ENCODE peak calls at places on chromosomes 5 and 9, in six cellular contexts. F is left ventricle myocardium inferior, T is lower lobe of right lung, J is IMR-90, C is Caco-2, Y is GM23338. N is an unnamed sample.
A peak's percentile ranks its signal among the peaks of the same experiment; 100 is the strongest.

GRCh38 chr9:90961375-90961774 is 159.8 kb downstream of the SYK start:
- DNase-seq in F (no peak), T (peak; percentile 68), C (no peak), Y (no peak), J (peak; percentile 20), N (no peak)

GRCh38 chr5:83042507-83042906 is 34.7 kb downstream of the TMEM167A start:
- DNase-seq in C (no peak), J (no peak), F (no peak), T (no peak), Y (no peak), N (no peak)

GRCh38 chr9:107386396-107386795 is 103.2 kb downstream of the KLF4 start:
- DNase-seq in J (no peak), F (peak; percentile 40), T (no peak), C (no peak), Y (no peak), N (no peak)

GRCh38 chr9:76203373-76203772 is 190.9 kb downstream of the RFK start:
- DNase-seq in T (peak; percentile 61), Y (no peak), F (no peak), J (no peak), C (no peak), N (no peak)

GRCh38 chr5:138903113-138903789 is 28.1 kb upstream of the LRRTM2 start:
- DNase-seq in F (no peak), Y (no peak), C (no peak), T (no peak), J (peak; percentile 78), N (no peak)

GRCh38 chr9:78239506-78239905 is 3.6 kb downstream of the CEP78 start:
- DNase-seq in Y (peak; percentile 49), F (no peak), T (no peak), C (no peak), J (no peak), N (peak; percentile 63)

GRCh38 chr5:96780626-96781025 is 27.1 kb downstream of the ERAP1 start:
- DNase-seq in C (peak; percentile 25), J (peak; percentile 22), Y (no peak), F (no peak), T (no peak), N (no peak)

GRCh38 chr9:121700831-121701419 is 49.5 kb downstream of the DAB2IP start:
- DNase-seq in T (no peak), Y (no peak), C (no peak), F (peak; percentile 66), J (no peak), N (no peak)

GRCh38 chr9:38229123-38229829 is 160.2 kb upstream of the SHB start:
- DNase-seq in C (no peak), J (no peak), T (no peak), F (no peak), Y (peak; percentile 42), N (peak; percentile 42)

GRCh38 chr5:102582706-102583105 is 83.9 kb upstream of the SLCO6A1 start:
- DNase-seq in F (no peak), T (no peak), J (no peak), Y (no peak), C (no peak), N (no peak)

GRCh38 chr5:138626333-138626944 is 51.2 kb upstream of the HSPA9 start:
- DNase-seq in T (no peak), Y (no peak), C (no peak), F (no peak), J (peak; percentile 23), N (no peak)

GRCh38 chr9:25421560-25421959 is 256.7 kb downstream of the TUSC1 start:
- DNase-seq in T (no peak), C (no peak), Y (no peak), F (no peak), J (no peak), N (no peak)

GRCh38 chr5:83277953-83278352 is 193.6 kb upstream of the VCAN start:
- DNase-seq in Y (no peak), F (no peak), T (no peak), C (no peak), J (no peak), N (no peak)

GRCh38 chr9:93154293-93154903 is 20.3 kb upstream of the NINJ1 start:
- DNase-seq in F (no peak), T (no peak), J (no peak), C (peak; percentile 60), Y (peak; percentile 86), N (peak; percentile 95)

GRCh38 chr9:2127486-2127885 is 112.3 kb downstream of the SMARCA2 start:
- DNase-seq in C (no peak), F (no peak), J (peak; percentile 51), Y (no peak), T (no peak), N (no peak)

GRCh38 chr9:106277931-106278330 is 583.6 kb downstream of the TMEM38B start:
- DNase-seq in J (no peak), Y (no peak), T (no peak), F (no peak), C (no peak), N (no peak)

GRCh38 chr9:124809211-124809610 is 32.3 kb downstream of the OLFML2A start:
- DNase-seq in F (no peak), C (no peak), Y (no peak), T (no peak), J (no peak), N (peak; percentile 21)

GRCh38 chr5:107538331-107539162 is 132.2 kb downstream of the EFNA5 start:
- DNase-seq in J (peak; percentile 20), Y (no peak), T (no peak), C (no peak), F (no peak), N (no peak)

GRCh38 chr9:85516976-85517637 is 224.6 kb downstream of the AGTPBP1 start:
- DNase-seq in J (no peak), T (no peak), Y (no peak), F (no peak), C (no peak), N (no peak)

GRCh38 chr9:4678679-4679267 is 596 bp upstream of the CDC37L1 start:
- DNase-seq in F (no peak), T (no peak), Y (peak; percentile 43), J (peak; percentile 19), C (no peak), N (no peak)

GRCh38 chr5:1817261-1818043 is 16.2 kb downstream of the NDUFS6 start:
- DNase-seq in Y (no peak), C (no peak), J (no peak), T (no peak), F (no peak), N (no peak)
- H3K36me3 ChIP-seq in Y (peaks cover 27% of the 10 kb centered on the region), C (peaks cover 9% of the 10 kb centered on the region), J (peaks cover 60% of the 10 kb centered on the region), T (peaks cover 91% of the 10 kb centered on the region), F (peaks cover 92% of the 10 kb centered on the region), N (peaks cover 17% of the 10 kb centered on the region)

DNA sequence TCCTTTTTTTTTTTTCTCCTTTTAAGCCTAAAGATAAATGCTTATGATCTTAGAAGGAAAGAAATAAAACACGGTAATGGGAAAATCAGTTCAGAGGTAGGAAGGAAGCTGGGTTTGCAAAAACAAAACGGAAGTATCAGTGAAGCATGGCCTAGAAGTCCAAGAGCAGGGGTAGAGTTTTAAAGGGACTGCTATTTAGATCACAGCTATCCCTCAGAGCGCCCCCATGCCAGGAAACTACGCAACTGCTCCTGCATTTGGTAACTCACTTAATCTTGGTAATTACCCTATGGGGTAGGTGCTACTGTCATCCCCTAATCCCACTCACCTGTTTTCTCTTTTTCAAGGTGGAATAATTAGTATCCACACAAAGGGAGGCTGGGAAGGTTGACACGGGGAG is 16.0 kb downstream of the TLE1 start:
- DNase-seq in F (no peak), Y (peak; percentile 79), T (no peak), C (no peak), J (no peak), N (peak; percentile 56)
- H3K4me3 ChIP-seq in F (no peak overlapping the region), Y (no peak overlapping the region), T (no peak overlapping the region), C (no peak overlapping the region), J (no peak overlapping the region), N (no peak overlapping the region)

GRCh38 chr5:60806591-60807243 is 37.4 kb downstream of the ELOVL7 start:
- DNase-seq in C (no peak), F (no peak), J (no peak), Y (peak; percentile 58), T (no peak), N (peak; percentile 12)

GRCh38 chr5:60803712-60804111 is 40.4 kb downstream of the ELOVL7 start:
- DNase-seq in J (no peak), T (no peak), Y (no peak), C (no peak), F (no peak), N (no peak)

GRCh38 chr5:60805470-60805869 is 38.6 kb downstream of the ELOVL7 start:
- DNase-seq in T (no peak), J (no peak), F (no peak), Y (no peak), C (no peak), N (no peak)

GRCh38 chr5:60801406-60802090 is 42.5 kb downstream of the ELOVL7 start:
- DNase-seq in J (no peak), F (no peak), Y (no peak), C (peak; percentile 18), T (no peak), N (no peak)

DNA sequence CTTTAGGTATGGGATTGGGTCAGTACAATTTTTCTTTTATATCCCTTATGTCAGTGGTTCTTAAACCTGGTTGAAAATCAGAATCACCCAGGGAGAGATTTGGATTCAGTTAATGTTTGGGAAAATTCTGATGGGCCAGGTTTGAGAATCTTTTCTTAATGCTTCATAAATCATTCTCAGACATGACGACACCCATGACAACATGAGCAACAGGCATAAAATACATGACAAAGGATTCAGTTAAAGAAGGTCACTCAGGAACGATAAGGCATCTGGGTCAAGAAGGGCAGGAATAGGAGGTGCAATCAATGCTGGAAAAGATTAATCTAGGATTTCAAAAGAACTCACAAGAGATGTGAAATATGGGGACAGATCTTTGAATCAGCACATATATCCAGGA is 41.9 kb downstream of the ELOVL7 start:
- DNase-seq in T (no peak), F (no peak), C (no peak), Y (no peak), J (no peak), N (no peak)
- H3K27me3 ChIP-seq in T (no peaks in the 10 kb centered on the region), F (no peaks in the 10 kb centered on the region), C (no peaks in the 10 kb centered on the region), Y (no peaks in the 10 kb centered on the region), J (no peaks in the 10 kb centered on the region), N (no peaks in the 10 kb centered on the region)

GRCh38 chr5:180284161-180284560 is 7.7 kb downstream of the MAPK9 start:
- DNase-seq in F (no peak), J (no peak), Y (peak; percentile 53), T (no peak), C (no peak), N (peak; percentile 57)

GRCh38 chr5:180281706-180282105 is 10.2 kb downstream of the MAPK9 start:
- DNase-seq in Y (no peak), F (no peak), T (no peak), C (no peak), J (no peak), N (no peak)

GRCh38 chr5:180282281-180282680 is 9.6 kb downstream of the MAPK9 start:
- DNase-seq in C (no peak), F (no peak), J (no peak), Y (no peak), T (no peak), N (no peak)

GRCh38 chr5:180287404-180287803 is 4.5 kb downstream of the MAPK9 start:
- DNase-seq in F (no peak), Y (no peak), J (no peak), C (peak; percentile 60), T (no peak), N (no peak)

DNA sequence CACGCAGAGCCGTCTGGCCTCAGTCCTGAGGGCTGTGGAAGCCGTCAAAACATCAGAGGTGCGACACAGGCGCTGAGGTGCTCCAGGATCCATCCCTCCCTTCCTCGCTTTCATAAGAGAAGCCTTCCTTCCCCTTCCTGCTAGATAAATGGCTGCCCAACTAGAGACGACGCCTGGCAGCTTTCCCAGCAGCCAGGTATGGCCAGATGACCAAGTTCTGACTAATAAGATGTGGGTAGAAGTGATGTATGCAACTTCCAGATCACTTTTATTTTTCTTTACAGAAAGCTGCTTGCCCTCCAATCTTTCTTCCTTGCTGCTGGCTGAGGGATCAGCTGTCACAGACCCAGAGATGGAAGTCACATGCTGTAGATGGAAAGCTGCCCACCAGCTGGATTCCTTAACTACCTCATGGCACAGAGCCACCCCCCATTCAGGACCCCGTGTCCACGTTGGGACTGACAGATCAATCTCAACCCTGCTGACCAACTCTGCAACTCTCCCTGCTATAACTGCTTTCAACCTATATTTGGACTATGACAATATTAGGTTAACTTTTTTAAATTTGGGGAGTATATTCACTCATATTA is 8.8 kb downstream of the MAPK9 start:
- DNase-seq in Y (no peak), J (peak; percentile 28), F (no peak), C (no peak), T (no peak), N (no peak)
- H3K36me3 ChIP-seq in Y (peaks cover 9% of the 10 kb centered on the region), J (peaks cover 17% of the 10 kb centered on the region), F (peaks cover 34% of the 10 kb centered on the region), C (peaks cover 6% of the 10 kb centered on the region), T (peaks cover 40% of the 10 kb centered on the region), N (peaks cover 5% of the 10 kb centered on the region)

N was measured in H7.